ENCODE peak calls at places on chromosomes 5 and 9, in four cellular contexts. D, X, V and I are unnamed samples.

GRCh38 chr9:68705636-68706578 is 867 bp downstream of the PIP5K1B start:
- DNase-seq in D (peak), X (peak), V (peak), I (no peak)

GRCh38 chr9:115276621-115277020 is 158.7 kb upstream of the TNC start:
- DNase-seq in D (no peak), X (no peak), V (peak), I (no peak)

GRCh38 chr9:122936883-122937282 is 3.9 kb upstream of the RABGAP1 start:
- DNase-seq in D (no peak), X (no peak), V (no peak), I (no peak)

GRCh38 chr5:14672082-14672481 is 7.6 kb downstream of the OTULIN start:
- DNase-seq in D (no peak), X (no peak), V (no peak), I (no peak)

GRCh38 chr9:20698799-20699198 is 14.7 kb downstream of the FOCAD start:
- DNase-seq in D (no peak), X (no peak), V (no peak), I (no peak)

GRCh38 chr9:95509851-95510529 is 6.8 kb downstream of the PTCH1 start:
- DNase-seq in D (peak), X (no peak), V (no peak), I (no peak)

GRCh38 chr9:135408676-135409254 is 70.8 kb upstream of the PPP1R26 start:
- DNase-seq in D (peak), X (no peak), V (no peak), I (no peak)

GRCh38 chr5:16384804-16385203 is 80.8 kb downstream of the ZNF622 start:
- DNase-seq in D (no peak), X (no peak), V (no peak), I (no peak)

GRCh38 chr9:113516840-113517577 is 53.5 kb downstream of the RGS3 start:
- DNase-seq in D (no peak), X (no peak), V (no peak), I (no peak)

GRCh38 chr9:83538172-83538889 is at the start of gene FRMD3:
- DNase-seq in D (peak), X (peak), V (peak), I (no peak)

GRCh38 chr9:116450378-116451139 is 236.5 kb upstream of the TRIM32 start:
- DNase-seq in D (no peak), X (peak), V (peak), I (no peak)

GRCh38 chr9:122337561-122337939 is 33.3 kb upstream of the PTGS1 start:
- DNase-seq in D (no peak), X (no peak), V (no peak), I (no peak)

GRCh38 chr9:104866186-104866585 is 61.8 kb downstream of the ABCA1 start:
- DNase-seq in D (no peak), X (peak), V (peak), I (no peak)

GRCh38 chr9:104743377-104743985 is 4.0 kb upstream of the NIPSNAP3A start:
- DNase-seq in D (no peak), X (peak), V (peak), I (no peak)

GRCh38 chr5:44774279-44774880 is 34.4 kb upstream of the MRPS30 start:
- DNase-seq in D (no peak), X (peak), V (peak), I (peak)

GRCh38 chr5:175822225-175822624 is 49.2 kb upstream of the CPLX2 start:
- DNase-seq in D (no peak), X (no peak), V (no peak), I (no peak)

GRCh38 chr5:143887302-143887638 is 75.3 kb downstream of the HMHB1 start:
- DNase-seq in D (no peak), X (peak), V (peak), I (no peak)

GRCh38 chr9:134126373-134126772 is 9.5 kb upstream of the WDR5 start:
- DNase-seq in D (no peak), X (no peak), V (no peak), I (no peak)

GRCh38 chr5:168477060-168477459 is 9.2 kb upstream of the RARS1 start:
- DNase-seq in D (no peak), X (peak), V (peak), I (no peak)

GRCh38 chr9:94588681-94589080 is 4.9 kb downstream of the FBP2 start:
- DNase-seq in D (no peak), X (no peak), V (no peak), I (no peak)

GRCh38 chr5:132557425-132557805 is 638 bp downstream of the RAD50 start:
- DNase-seq in D (peak), X (peak), V (peak), I (no peak)

GRCh38 chr9:17613723-17614122 is 34.9 kb downstream of the SH3GL2 start:
- DNase-seq in D (no peak), X (no peak), V (peak), I (no peak)

GRCh38 chr9:93662016-93662638 is 85.7 kb downstream of the PHF2 start:
- DNase-seq in D (no peak), X (no peak), V (no peak), I (no peak)

GRCh38 chr9:126587187-126588185 is 26.2 kb upstream of the LMX1B start:
- DNase-seq in D (no peak), X (peak), V (peak), I (no peak)

GRCh38 chr5:122295138-122295537 is 16.9 kb upstream of the SNCAIP start:
- DNase-seq in D (no peak), X (no peak), V (peak), I (no peak)

GRCh38 chr5:79318935-79319614 is 83.1 kb downstream of the JMY start:
- DNase-seq in D (no peak), X (peak), V (peak), I (no peak)

GRCh38 chr5:177317959-177318377 is 6.3 kb upstream of the MXD3 start:
- DNase-seq in D (peak), X (peak), V (peak), I (no peak)

GRCh38 chr5:176996780-176997179 is 9.8 kb downstream of the UIMC1 start:
- DNase-seq in D (no peak), X (no peak), V (peak), I (no peak)

GRCh38 chr5:79513519-79514390 is at the start of gene HOMER1:
- DNase-seq in D (peak), X (peak), V (peak), I (no peak)

GRCh38 chr5:148484651-148485050 is 100.9 kb downstream of the FBXO38 start:
- DNase-seq in D (no peak), X (no peak), V (no peak), I (no peak)

GRCh38 chr9:76873056-76873792 is 32.7 kb downstream of the PRUNE2 start:
- DNase-seq in D (no peak), X (peak), V (peak), I (peak)

GRCh38 chr9:111052831-111053230 is 14.6 kb upstream of the LPAR1 start:
- DNase-seq in D (no peak), X (no peak), V (peak), I (no peak)

GRCh38 chr5:130335116-130335515 is 430.9 kb downstream of the CHSY3 start:
- DNase-seq in D (no peak), X (no peak), V (peak), I (no peak)

GRCh38 chr5:107705390-107706014 is 34.8 kb upstream of the EFNA5 start:
- DNase-seq in D (no peak), X (peak), V (peak), I (no peak)

GRCh38 chr9:121917375-121918335 is 175.5 kb downstream of the TTLL11 start:
- DNase-seq in D (no peak), X (no peak), V (no peak), I (no peak)